ENCODE peak calls at places on chromosomes 1 and 21, in eight cellular contexts. Q, L, E, D, J, Z, C and Y are unnamed samples.

GRCh38 chr21:28633803-28634572 is 358.7 kb downstream of the LTN1 start:
- DNase-seq in Q (no peak), D (no peak), E (no peak), L (no peak), J (no peak), Z (no peak), C (no peak), Y (no peak)

GRCh38 chr1:214280386-214281029 is 451 bp upstream of the SMYD2 start:
- DNase-seq in J (no peak), C (peak; percentile 62), Q (no peak), E (peak; percentile 33), D (no peak), L (no peak), Z (peak; percentile 56), Y (no peak)

GRCh38 chr1:172637522-172637921 is 21.4 kb upstream of the FASLG start:
- DNase-seq in J (no peak), Z (no peak), D (no peak), L (no peak), Q (no peak), E (no peak), C (no peak), Y (no peak)

GRCh38 chr1:212514782-212515181 is 82.1 kb downstream of the NENF start:
- DNase-seq in C (no peak), Q (no peak), D (no peak), Z (no peak), E (no peak), J (no peak), L (no peak), Y (no peak)

GRCh38 chr21:22890656-22891055 is 1892.4 kb downstream of the NCAM2 start:
- DNase-seq in Z (no peak), D (no peak), J (no peak), L (no peak), Q (no peak), E (no peak), C (no peak), Y (no peak)

GRCh38 chr1:157963713-157964112 is 29.7 kb upstream of the KIRREL1 start:
- DNase-seq in J (peak; percentile 23), Q (no peak), L (peak; percentile 39), D (peak; percentile 75), Z (peak; percentile 57), C (peak; percentile 73), E (peak; percentile 26), Y (no peak)

GRCh38 chr1:3827813-3828307 is 29.2 kb downstream of the CEP104 start:
- DNase-seq in Z (no peak), Q (no peak), E (no peak), C (no peak), L (no peak), J (no peak), D (peak; percentile 46), Y (no peak)

GRCh38 chr1:233606813-233607212 is 7.1 kb upstream of the KCNK1 start:
- DNase-seq in D (no peak), C (no peak), Z (no peak), L (no peak), E (no peak), J (no peak), Q (no peak), Y (no peak)

GRCh38 chr1:66278260-66279046 is 255.5 kb upstream of the SGIP1 start:
- DNase-seq in Z (no peak), J (no peak), C (no peak), E (no peak), Q (no peak), D (no peak), L (no peak), Y (no peak)

GRCh38 chr1:101236546-101237228 is at the start of gene S1PR1:
- DNase-seq in Z (peak; percentile 50), J (no peak), Q (peak; percentile 56), E (peak; percentile 29), D (peak; percentile 81), C (peak; percentile 46), L (no peak), Y (no peak)

GRCh38 chr1:245095903-245096302 is 58.9 kb upstream of the KIF26B start:
- DNase-seq in J (no peak), D (no peak), Z (no peak), Q (no peak), E (no peak), C (no peak), L (no peak), Y (no peak)

GRCh38 chr1:6385673-6386191 is 7.8 kb downstream of the ACOT7 start:
- DNase-seq in D (peak; percentile 92), Z (no peak), C (peak; percentile 25), Q (peak; percentile 60), E (no peak), J (no peak), L (peak; percentile 77), Y (no peak)

GRCh38 chr1:228181105-228181504 is 15.5 kb downstream of the IBA57 start:
- DNase-seq in Z (no peak), J (no peak), L (no peak), C (no peak), D (peak; percentile 24), Q (no peak), E (no peak), Y (no peak)

GRCh38 chr1:44571712-44572571 is 102.3 kb downstream of the TMEM53 start:
- DNase-seq in Z (no peak), Q (no peak), D (no peak), E (no peak), L (no peak), J (peak; percentile 37), C (no peak), Y (no peak)

GRCh38 chr21:42374457-42374856 is 8.1 kb upstream of the TFF1 start:
- DNase-seq in Q (no peak), E (no peak), L (no peak), J (no peak), Z (no peak), C (no peak), D (no peak), Y (no peak)

DNA sequence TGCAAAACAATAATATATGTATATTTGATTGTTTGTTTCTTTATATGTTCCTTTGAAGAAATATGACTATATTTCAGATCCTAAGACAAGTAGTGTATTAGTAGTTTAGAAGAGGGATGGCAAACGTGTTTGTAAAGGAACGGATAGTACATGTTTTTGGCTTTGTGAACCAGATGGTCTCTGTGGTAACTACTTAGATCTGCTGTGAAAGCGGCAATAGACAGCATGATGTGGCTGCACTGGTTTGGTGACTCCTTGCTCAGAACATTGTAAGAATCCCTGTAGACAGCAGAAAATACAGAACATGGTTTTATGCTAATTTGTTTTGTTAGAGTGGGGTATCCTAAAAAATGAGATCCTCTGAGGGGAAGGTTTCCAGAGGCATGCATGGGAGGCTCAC is 3.1 kb downstream of the ACADM start:
- DNase-seq in L (no peak), Z (no peak), E (no peak), C (no peak), D (no peak), Q (no peak), J (no peak), Y (no peak)
- TF ChIP-seq POLR2A in L (no peak), Z (no peak), E (no peak), C (no peak), D (no peak), Q (no peak), J (no peak), Y (no peak)

DNA sequence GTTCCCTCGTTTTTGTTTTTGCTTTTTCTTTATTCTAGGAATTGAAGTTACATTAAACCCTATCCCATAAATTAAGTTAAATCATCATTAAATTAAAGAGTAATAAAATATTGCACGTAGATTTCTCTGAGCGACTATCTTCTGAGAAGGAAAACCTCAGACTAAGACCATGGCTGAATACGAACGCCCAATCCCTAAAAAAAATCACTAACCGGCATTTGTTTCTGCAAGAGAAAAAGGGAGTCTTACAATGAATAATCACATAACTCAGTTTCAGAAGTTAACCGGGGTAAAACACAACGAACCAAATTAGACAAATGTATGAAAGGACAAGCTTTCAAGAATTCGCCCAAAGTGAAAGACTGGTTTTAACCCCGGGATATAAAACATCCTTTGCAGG is 1.3 kb downstream of the PIK3R3 start:
- DNase-seq in Q (no peak), J (no peak), E (no peak), D (no peak), C (no peak), Z (no peak), L (no peak), Y (no peak)
- TF ChIP-seq POLR2AphosphoS5 in Q (no peak), J (no peak), E (no peak), D (no peak), C (no peak), Z (no peak), L (no peak), Y (no peak)

GRCh38 chr1:17502326-17502778 is 37.1 kb upstream of the ARHGEF10L start:
- DNase-seq in J (peak; percentile 60), E (peak; percentile 50), Q (peak; percentile 89), Z (peak; percentile 88), C (peak; percentile 93), L (peak; percentile 61), D (peak; percentile 96), Y (no peak)
- TF ChIP-seq POLR2A in J (no peak), E (no peak), Q (no peak), Z (no peak), C (no peak), L (no peak), D (no peak), Y (no peak)

GRCh38 chr1:198901280-198901679 is 262.4 kb downstream of the PTPRC start:
- DNase-seq in E (no peak), L (no peak), Q (no peak), D (no peak), J (no peak), Z (no peak), C (no peak), Y (no peak)

GRCh38 chr1:198904356-198904755 is 265.5 kb downstream of the PTPRC start:
- DNase-seq in L (no peak), J (no peak), D (no peak), E (no peak), C (no peak), Q (no peak), Z (no peak), Y (no peak)

GRCh38 chr1:198906739-198907422 is 268.0 kb downstream of the PTPRC start:
- DNase-seq in L (no peak), Z (no peak), J (no peak), E (no peak), C (no peak), Q (no peak), D (no peak), Y (no peak)

GRCh38 chr1:198902616-198903140 is 263.8 kb downstream of the PTPRC start:
- DNase-seq in C (no peak), Q (no peak), D (no peak), Z (no peak), E (no peak), J (no peak), L (no peak), Y (no peak)

GRCh38 chr1:198903203-198903602 is 264.4 kb downstream of the PTPRC start:
- DNase-seq in E (no peak), Z (no peak), C (no peak), L (no peak), D (no peak), Q (no peak), J (no peak), Y (no peak)
- TF ChIP-seq POLR2AphosphoS5 in E (no peak), Z (no peak), C (no peak), L (no peak), D (no peak), Q (no peak), J (no peak), Y (no peak)